ENCODE peak calls at places on chromosomes 16 and 17, in nine cellular contexts. G is choroid plexus epithelial cell; J is NCI-H2029 treated with DMSO at 0.1 percent for 48 hours; Y is stimulated activated CD4-positive, alpha-beta T cell treated with anti-CD3 and anti-CD28 coated beads, Interleukin-2, amount 100 ng/mL, for 4 hours; M is fibroblast of villous mesenchyme; C is stimulated activated CD8-positive, alpha-beta memory T cell treated with anti-CD3 and anti-CD28 coated beads, Interleukin-2, amount 100 ng/mL, for 48 hours; U is left ventricle myocardium superior; V is H9; W is activated T-cell treated with anti-CD3 and anti-CD28 coated beads, Interleukin-2, amount 50 U/mL, for 4 hours. H is an unnamed sample.

GRCh38 chr16:1458336-1458976 is 14.1 kb upstream of the CCDC154 start:
- DNase-seq in G (no peak), J (no peak), Y (peak), M (no peak), C (no peak), U (no peak), V (no peak), W (no peak), H (no peak)

GRCh38 chr16:79165541-79165940 is 435.0 kb downstream of the MAF start:
- DNase-seq in G (no peak), J (no peak), Y (no peak), M (no peak), C (no peak), U (no peak), V (no peak), W (no peak), H (no peak)

GRCh38 chr17:68961204-68961893 is 6.2 kb upstream of the ABCA8 start:
- DNase-seq in G (no peak), J (no peak), Y (no peak), M (no peak), C (no peak), U (peak), V (no peak), W (no peak), H (no peak)

GRCh38 chr17:11330871-11331270 is 89.9 kb downstream of the SHISA6 start:
- DNase-seq in G (peak), J (no peak), Y (no peak), M (peak), C (no peak), U (no peak), V (peak), W (no peak), H (peak)

GRCh38 chr17:58783380-58783779 is 27.7 kb downstream of the PPM1E start:
- DNase-seq in G (no peak), J (peak), Y (no peak), M (peak), C (no peak), U (no peak), V (no peak), W (no peak), H (no peak)

GRCh38 chr17:49327835-49328784 is 33.9 kb downstream of the ZNF652 start:
- DNase-seq in G (no peak), J (no peak), Y (no peak), M (no peak), C (no peak), U (no peak), V (no peak), W (no peak), H (no peak)

GRCh38 chr17:79005063-79005861 is 4.3 kb downstream of the CANT1 start:
- DNase-seq in G (no peak), J (peak), Y (no peak), M (no peak), C (no peak), U (no peak), V (no peak), W (no peak), H (peak)

GRCh38 chr17:55388842-55389241 is 32.8 kb downstream of the MMD start:
- DNase-seq in G (no peak), J (no peak), Y (no peak), M (no peak), C (no peak), U (no peak), V (no peak), W (no peak), H (no peak)

GRCh38 chr17:42759982-42760651 is 910 bp upstream of the RAMP2 start:
- DNase-seq in G (no peak), J (no peak), Y (no peak), M (no peak), C (no peak), U (no peak), V (no peak), W (no peak), H (no peak)

GRCh38 chr17:80348551-80349436 is 66.2 kb upstream of the ENDOV start:
- DNase-seq in G (peak), J (no peak), Y (no peak), M (peak), C (no peak), U (no peak), V (no peak), W (no peak), H (no peak)

GRCh38 chr17:64509179-64509578 is 2.4 kb downstream of the CEP95 start:
- DNase-seq in G (no peak), J (no peak), Y (no peak), M (no peak), C (no peak), U (no peak), V (no peak), W (no peak), H (no peak)

GRCh38 chr17:37450090-37450489 is 39.6 kb upstream of the DUSP14 start:
- DNase-seq in G (no peak), J (no peak), Y (no peak), M (no peak), C (no peak), U (no peak), V (no peak), W (no peak), H (no peak)

GRCh38 chr17:42407289-42407836 is 15.7 kb downstream of the CAVIN1 start:
- DNase-seq in G (peak), J (peak), Y (peak), M (peak), C (peak), U (peak), V (peak), W (peak), H (peak)

GRCh38 chr17:48540213-48540612 is 4.7 kb downstream of the HOXB2 start:
- DNase-seq in G (no peak), J (no peak), Y (no peak), M (no peak), C (no peak), U (no peak), V (no peak), W (no peak), H (no peak)

GRCh38 chr17:66313325-66313724 is 10.9 kb downstream of the PRKCA start:
- DNase-seq in G (no peak), J (no peak), Y (no peak), M (no peak), C (no peak), U (no peak), V (no peak), W (no peak), H (no peak)

GRCh38 chr17:39623356-39623950 is 3.3 kb upstream of the PPP1R1B start:
- DNase-seq in G (peak), J (peak), Y (peak), M (peak), C (peak), U (peak), V (peak), W (peak), H (peak)

GRCh38 chr16:22235839-22236745 is 30.0 kb downstream of the EEF2K start:
- DNase-seq in G (no peak), J (no peak), Y (no peak), M (peak), C (no peak), U (no peak), V (no peak), W (no peak), H (no peak)

GRCh38 chr17:69050999-69051775 is 9.5 kb downstream of the ABCA9 start:
- DNase-seq in G (peak), J (no peak), Y (no peak), M (peak), C (no peak), U (no peak), V (no peak), W (no peak), H (no peak)

GRCh38 chr16:11708421-11708820 is 34.2 kb downstream of the TXNDC11 start:
- DNase-seq in G (peak), J (no peak), Y (no peak), M (peak), C (no peak), U (no peak), V (no peak), W (no peak), H (no peak)

GRCh38 chr17:49676276-49676868 is 1.5 kb downstream of the SPOP start:
- DNase-seq in G (peak), J (no peak), Y (no peak), M (peak), C (no peak), U (no peak), V (no peak), W (no peak), H (no peak)

GRCh38 chr16:49312389-49312990 is 30.9 kb upstream of the CBLN1 start:
- DNase-seq in G (no peak), J (peak), Y (no peak), M (no peak), C (no peak), U (no peak), V (no peak), W (no peak), H (no peak)

GRCh38 chr17:38893113-38893512 is 23.3 kb downstream of the LASP1 start:
- DNase-seq in G (no peak), J (no peak), Y (no peak), M (no peak), C (no peak), U (no peak), V (peak), W (no peak), H (no peak)

GRCh38 chr16:56047307-56048234 is 143.7 kb upstream of the GNAO1 start:
- DNase-seq in G (no peak), J (no peak), Y (no peak), M (no peak), C (no peak), U (peak), V (no peak), W (no peak), H (no peak)

GRCh38 chr17:14672830-14673229 is 371.9 kb downstream of the HS3ST3B1 start:
- DNase-seq in G (peak), J (no peak), Y (no peak), M (peak), C (no peak), U (no peak), V (no peak), W (no peak), H (peak)

GRCh38 chr16:8632675-8633182 is 11.2 kb downstream of the METTL22 start:
- DNase-seq in G (no peak), J (no peak), Y (no peak), M (no peak), C (no peak), U (peak), V (no peak), W (no peak), H (peak)

GRCh38 chr16:2081201-2081600 is 33.4 kb downstream of the TSC2 start:
- DNase-seq in G (no peak), J (no peak), Y (no peak), M (no peak), C (no peak), U (no peak), V (no peak), W (no peak), H (no peak)

H was measured in mucosa of gallbladder.